ENCODE peak calls at places on chromosomes 2 and 18, in four cellular contexts. R is A549, X is transverse colon, B is cardiac muscle cell. H is an unnamed sample.

GRCh38 chr2:40666438-40666837 is 214.5 kb upstream of the SLC8A1 start:
- DNase-seq in R (no peak), X (no peak), B (no peak), H (peak)

GRCh38 chr18:8966819-8967218 is 135.7 kb upstream of the NDUFV2 start:
- DNase-seq in R (no peak), X (no peak), B (no peak), H (no peak)

GRCh38 chr2:64213607-64214275 is 69.5 kb upstream of the PELI1 start:
- DNase-seq in R (no peak), X (no peak), B (no peak), H (no peak)

GRCh38 chr2:239587311-239587731 is 186.5 kb upstream of the HDAC4 start:
- DNase-seq in R (no peak), X (no peak), B (no peak), H (no peak)

GRCh38 chr2:2699117-2699497 is 368.0 kb upstream of the MYT1L start:
- DNase-seq in R (no peak), X (no peak), B (peak), H (no peak)

GRCh38 chr2:214410128-214410775 is 602 bp upstream of the VWC2L start:
- DNase-seq in R (no peak), X (no peak), B (no peak), H (no peak)

GRCh38 chr2:176018708-176019107 is 16.6 kb upstream of the LNPK start:
- DNase-seq in R (no peak), X (no peak), B (no peak), H (peak)

GRCh38 chr2:205989291-205990071 is 96.5 kb downstream of the INO80D start:
- DNase-seq in R (no peak), X (no peak), B (no peak), H (no peak)

GRCh38 chr2:239897596-239898235 is 127.4 kb downstream of the NDUFA10 start:
- DNase-seq in R (no peak), X (no peak), B (no peak), H (no peak)

GRCh38 chr2:210756821-210757220 is 200.4 kb downstream of the CPS1 start:
- DNase-seq in R (no peak), X (no peak), B (no peak), H (no peak)

GRCh38 chr18:28559511-28559910 is 382.6 kb upstream of the CDH2 start:
- DNase-seq in R (no peak), X (no peak), B (no peak), H (no peak)

GRCh38 chr2:120442923-120443571 is 97.1 kb downstream of the INHBB start:
- DNase-seq in R (peak), X (peak), B (peak), H (no peak)

GRCh38 chr2:147373800-147374409 is 470.9 kb upstream of the ACVR2A start:
- DNase-seq in R (no peak), X (no peak), B (no peak), H (no peak)

GRCh38 chr2:170488807-170489206 is 226.3 kb upstream of the SP5 start:
- DNase-seq in R (no peak), X (no peak), B (no peak), H (no peak)

GRCh38 chr2:48253301-48253700 is 276.7 kb upstream of the STON1 start:
- DNase-seq in R (no peak), X (no peak), B (no peak), H (no peak)

GRCh38 chr2:53028259-53028658 is 739.3 kb upstream of the CHAC2 start:
- DNase-seq in R (peak), X (no peak), B (no peak), H (peak)

GRCh38 chr2:8453904-8454302 is 228.0 kb upstream of the ID2 start:
- DNase-seq in R (no peak), X (no peak), B (no peak), H (no peak)

GRCh38 chr2:67650292-67651133 is 253.4 kb downstream of the ETAA1 start:
- DNase-seq in R (peak), X (peak), B (peak), H (peak)

GRCh38 chr2:69977208-69977607 is 15.8 kb upstream of the ASPRV1 start:
- DNase-seq in R (no peak), X (no peak), B (no peak), H (no peak)

GRCh38 chr18:3458378-3458777 is 8.4 kb downstream of the TGIF1 start:
- DNase-seq in R (no peak), X (no peak), B (no peak), H (no peak)

DNA sequence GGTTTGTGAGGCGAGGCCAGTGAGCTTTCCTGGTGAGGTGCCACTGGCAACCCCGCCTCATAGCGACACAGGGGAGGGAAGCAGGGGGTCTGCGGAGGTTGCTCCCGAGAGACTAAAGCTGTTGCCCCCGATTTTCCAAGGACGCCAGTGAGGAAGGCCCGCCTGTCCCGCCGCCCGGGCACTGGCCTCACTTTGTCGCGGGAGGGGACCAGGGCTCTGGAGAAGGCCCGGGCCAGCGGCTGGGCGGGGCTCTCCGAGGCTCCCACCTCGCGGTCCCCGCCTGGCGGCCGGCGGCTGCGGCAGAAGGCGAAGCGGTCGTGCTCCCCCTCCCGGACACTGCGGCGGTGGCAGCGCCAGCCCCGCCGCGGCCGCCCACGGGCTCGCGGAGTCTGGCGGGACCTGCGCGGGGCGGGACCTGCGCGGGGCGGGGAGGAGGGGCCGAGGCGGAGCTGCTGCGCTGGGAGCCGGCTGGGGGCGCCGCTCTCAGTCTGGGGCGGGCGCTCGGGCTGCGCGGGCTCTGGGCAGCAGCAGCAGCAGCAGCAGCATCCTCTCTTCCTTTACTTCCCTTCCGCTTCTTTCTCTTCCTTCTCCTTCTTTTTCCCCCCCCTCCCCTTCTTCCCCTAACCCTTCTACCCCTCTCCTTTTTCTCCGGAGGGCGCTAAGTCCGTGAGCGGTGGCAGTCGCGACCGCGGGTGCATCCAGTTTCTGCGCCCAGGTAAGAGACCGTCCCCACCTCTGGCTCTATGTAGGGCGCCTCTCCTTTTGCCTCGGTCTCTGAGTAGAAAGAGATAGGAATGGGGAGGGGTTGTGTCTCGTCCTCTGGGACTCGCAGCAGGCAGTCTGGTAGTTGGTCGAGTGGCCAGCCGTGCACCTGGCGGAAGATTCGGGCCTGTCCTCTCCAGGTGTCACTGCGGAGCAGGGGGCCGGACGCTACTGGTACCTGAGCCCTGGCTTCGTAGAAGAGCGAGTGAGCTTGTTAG is at the start of gene MAP2:
- DNase-seq in R (peak), X (peak), B (peak), H (peak)
- TF ChIP-seq CTCF in R (peak), X (peak), B (peak), H (peak)

GRCh38 chr2:43605079-43605655 is 9.3 kb upstream of the THADA start:
- DNase-seq in R (peak), X (peak), B (peak), H (peak)

GRCh38 chr2:43609304-43609883 is 13.6 kb upstream of the THADA start:
- DNase-seq in R (peak), X (peak), B (peak), H (peak)

GRCh38 chr2:43605851-43606250 is 10.0 kb upstream of the THADA start:
- DNase-seq in R (no peak), X (no peak), B (peak), H (no peak)

GRCh38 chr2:43610361-43610760 is 14.5 kb upstream of the THADA start:
- DNase-seq in R (no peak), X (no peak), B (no peak), H (no peak)

GRCh38 chr2:43604674-43605073 is 8.8 kb upstream of the THADA start:
- DNase-seq in R (no peak), X (no peak), B (no peak), H (no peak)
- TF ChIP-seq CTCF in R (no peak), X (no peak), B (no peak), H (no peak)

GRCh38 chr2:58046585-58047372 is at the start of gene VRK2:
- DNase-seq in R (peak), X (peak), B (peak), H (peak)
- TF ChIP-seq CTCF in R (no peak), X (peak), B (no peak), H (peak)

DNA sequence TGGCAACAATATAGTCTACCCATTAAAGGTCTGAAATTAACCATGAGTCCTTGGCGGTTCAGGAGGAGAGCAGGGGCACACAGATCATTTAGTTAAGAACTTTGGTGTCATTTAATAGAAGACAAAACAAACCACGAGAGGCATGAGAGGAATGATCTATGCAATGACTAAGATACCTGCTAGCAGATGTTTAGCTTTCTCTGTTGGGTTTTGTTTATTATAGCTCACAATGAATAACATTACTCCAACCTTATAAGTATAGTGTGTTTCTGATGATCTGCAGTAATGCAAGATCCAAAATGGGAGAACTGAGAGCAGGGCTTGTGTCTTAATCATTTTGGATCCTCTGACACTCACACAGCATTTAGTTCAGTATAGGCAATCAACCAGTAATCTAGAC is 92.1 kb downstream of the CLIP4 start:
- DNase-seq in R (no peak), X (no peak), B (no peak), H (peak)
- TF ChIP-seq CTCF in R (no peak), X (no peak), B (no peak), H (no peak)

GRCh38 chr18:12271376-12272235 is 17.4 kb downstream of the CIDEA start:
- DNase-seq in R (peak), X (peak), B (peak), H (peak)
- TF ChIP-seq CTCF in R (peak), X (peak), B (peak), H (peak)

GRCh38 chr2:207341816-207342215 is 176.1 kb upstream of the KLF7 start:
- DNase-seq in R (no peak), X (no peak), B (no peak), H (no peak)
- TF ChIP-seq CTCF in R (peak), X (no peak), B (no peak), H (no peak)

DNA sequence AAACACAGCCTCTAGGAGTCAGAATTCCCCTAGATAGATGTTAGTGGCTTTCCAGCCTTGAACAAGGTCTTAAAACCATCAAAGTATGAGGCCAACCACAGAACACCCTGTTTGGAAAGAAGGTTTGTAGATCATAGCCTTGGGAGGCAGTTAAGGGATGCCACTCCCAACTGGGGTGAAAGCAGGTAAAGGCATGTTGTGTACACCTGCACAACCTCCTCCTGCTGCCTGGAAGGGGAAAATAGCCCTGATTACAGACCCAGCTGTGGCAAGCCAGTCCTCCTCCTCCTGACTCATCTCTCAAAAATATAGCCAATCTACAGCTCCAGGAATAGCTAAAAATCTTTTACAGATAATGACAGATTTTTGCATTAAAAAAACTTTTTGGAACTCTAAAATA is 108.1 kb downstream of the RBM43 start:
- DNase-seq in R (no peak), X (no peak), B (no peak), H (no peak)
- TF ChIP-seq CTCF in R (no peak), X (no peak), B (no peak), H (no peak)

GRCh38 chr2:140349695-140350094 is 1569.5 kb upstream of the NXPH2 start:
- DNase-seq in R (no peak), X (no peak), B (no peak), H (no peak)
- TF ChIP-seq CTCF in R (no peak), X (no peak), B (no peak), H (no peak)

DNA sequence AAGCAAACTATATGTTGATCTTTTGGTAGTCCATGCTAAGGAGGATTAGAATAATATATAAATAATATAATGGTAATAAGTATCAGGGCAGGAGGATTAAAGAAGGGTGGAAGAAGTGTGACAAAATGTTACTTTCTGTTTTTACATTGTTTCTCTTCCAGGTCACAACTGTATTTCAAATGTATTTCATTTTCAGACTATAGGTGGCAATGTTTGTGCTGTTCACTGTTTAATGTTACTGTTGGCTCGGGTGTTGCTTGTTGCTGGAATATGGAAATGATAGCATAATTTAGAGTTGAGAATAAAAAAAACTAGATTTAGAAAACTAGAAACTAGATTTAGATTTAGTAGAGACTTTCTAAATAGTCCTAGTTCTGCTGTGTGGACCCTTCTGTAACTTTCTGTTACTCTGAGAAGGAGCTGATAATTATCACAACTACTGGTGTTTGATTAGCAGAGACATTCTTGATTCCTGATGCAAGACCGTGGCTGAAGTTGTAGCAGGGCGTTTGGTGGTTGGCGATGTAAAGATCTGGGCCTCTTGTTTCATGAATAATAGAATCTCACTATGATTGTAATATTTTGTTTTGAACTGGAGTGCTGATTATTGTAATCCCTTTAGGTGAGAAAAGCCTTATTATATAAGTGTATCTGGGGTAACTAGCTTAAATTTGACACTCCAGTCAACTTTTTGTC is 7.9 kb downstream of the NEDD4L start:
- DNase-seq in R (no peak), X (no peak), B (no peak), H (peak)
- TF ChIP-seq CTCF in R (peak), X (peak), B (peak), H (peak)